ENCODE peak calls at places on chromosome 14, in seven cellular contexts. Q is fibroblast of lung, L is adrenal gland, B is neuronal stem cell, H is HL-60, E is PC-9, M is thyroid gland. R is an unnamed sample.

GRCh38 chr14:93525691-93526451 is 95.1 kb downstream of the UNC79 start:
- DNase-seq in Q (peak; percentile 72), L (no peak), B (no peak), H (no peak), E (no peak), M (no peak), R (no peak)

GRCh38 chr14:103311171-103311997 is 22.7 kb upstream of the EIF5 start:
- DNase-seq in Q (no peak), L (no peak), B (no peak), H (no peak), E (no peak), M (no peak), R (no peak)

GRCh38 chr14:45258805-45259204 is 5.8 kb upstream of the MIS18BP1 start:
- DNase-seq in Q (no peak), L (no peak), B (no peak), H (no peak), E (no peak), M (no peak), R (no peak)

GRCh38 chr14:97713023-97713422 is 915.8 kb downstream of the VRK1 start:
- DNase-seq in Q (peak; percentile 57), L (no peak), B (no peak), H (no peak), E (no peak), M (no peak), R (no peak)

GRCh38 chr14:31025335-31026075 is at the start of gene AP4S1:
- DNase-seq in Q (no peak), L (peak; percentile 64), B (peak; percentile 33), H (no peak), E (no peak), M (peak; percentile 75), R (peak; percentile 66)

GRCh38 chr14:99541677-99542470 is 60.7 kb downstream of the CCNK start:
- DNase-seq in Q (no peak), L (peak; percentile 71), B (no peak), H (no peak), E (peak; percentile 44), M (no peak), R (no peak)

GRCh38 chr14:67571275-67571990 is 28.6 kb downstream of the PIGH start:
- DNase-seq in Q (peak; percentile 38), L (peak; percentile 87), B (peak; percentile 48), H (no peak), E (peak; percentile 40), M (peak; percentile 61), R (peak; percentile 80)

GRCh38 chr14:99077076-99077843 is 194.7 kb downstream of the BCL11B start:
- DNase-seq in Q (peak; percentile 33), L (no peak), B (no peak), H (peak; percentile 20), E (no peak), M (no peak), R (no peak)

GRCh38 chr14:63545431-63545830 is 2.3 kb upstream of the PPP2R5E start:
- DNase-seq in Q (no peak), L (peak; percentile 20), B (no peak), H (no peak), E (no peak), M (no peak), R (no peak)

GRCh38 chr14:100914597-100915021 is 11.1 kb upstream of the RTL1 start:
- DNase-seq in Q (peak; percentile 66), L (no peak), B (no peak), H (no peak), E (no peak), M (no peak), R (no peak)

GRCh38 chr14:33475623-33476022 is 475.3 kb downstream of the EGLN3 start:
- DNase-seq in Q (peak; percentile 41), L (peak; percentile 71), B (peak; percentile 90), H (no peak), E (peak; percentile 60), M (peak; percentile 65), R (peak; percentile 55)

GRCh38 chr14:53551862-53552261 is 398.7 kb upstream of the DDHD1 start:
- DNase-seq in Q (no peak), L (no peak), B (no peak), H (no peak), E (no peak), M (no peak), R (no peak)

GRCh38 chr14:78566017-78566858 is 396.1 kb downstream of the NRXN3 start:
- DNase-seq in Q (peak; percentile 57), L (peak; percentile 92), B (peak; percentile 80), H (peak; percentile 30), E (no peak), M (peak; percentile 75), R (peak; percentile 90)

GRCh38 chr14:98946995-98947394 is 325.0 kb downstream of the BCL11B start:
- DNase-seq in Q (peak; percentile 16), L (peak; percentile 34), B (no peak), H (no peak), E (no peak), M (peak; percentile 83), R (peak; percentile 49)

DNA sequence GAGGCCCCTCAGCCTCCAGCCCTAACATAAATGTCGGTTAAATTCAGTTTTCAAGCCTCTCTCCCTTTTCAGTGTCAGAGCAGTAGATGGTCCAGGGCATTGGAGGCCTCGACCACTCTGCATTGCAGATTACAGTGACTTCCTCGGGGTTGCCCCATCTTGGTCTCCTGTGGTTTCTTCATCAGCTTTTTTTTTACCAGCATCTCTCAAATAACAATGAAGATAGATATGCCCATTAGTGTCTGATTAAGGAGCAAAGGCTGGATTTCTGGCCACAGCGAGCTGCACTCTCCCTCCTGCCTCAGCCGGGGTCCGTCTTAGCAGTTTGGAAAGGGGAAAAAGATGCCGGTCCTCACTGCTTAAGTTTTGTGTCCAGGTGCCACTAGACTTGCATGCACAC is 49.7 kb downstream of the C14orf132 start:
- DNase-seq in Q (no peak), L (no peak), B (no peak), H (no peak), E (no peak), M (no peak), R (no peak)
- H3K27ac ChIP-seq in Q (no peak overlapping the region), L (no peak overlapping the region), B (no peak overlapping the region), H (no peak overlapping the region), E (no peak overlapping the region), M (no peak overlapping the region), R (no peak overlapping the region)

GRCh38 chr14:22583994-22584393 is 5.0 kb downstream of the DAD1 start:
- DNase-seq in Q (no peak), L (no peak), B (no peak), H (no peak), E (no peak), M (no peak), R (no peak)
- H3K4me3 ChIP-seq in Q (no peak overlapping the region), L (no peak overlapping the region), B (no peak overlapping the region), H (no peak overlapping the region), E (no peak overlapping the region), M (no peak overlapping the region), R (no peak overlapping the region)

GRCh38 chr14:88481794-88482193 is 73.0 kb downstream of the PTPN21 start:
- DNase-seq in Q (no peak), L (no peak), B (no peak), H (no peak), E (no peak), M (peak; percentile 83), R (no peak)
- H3K27ac ChIP-seq in Q (no peak overlapping the region), L (no peak overlapping the region), B (no peak overlapping the region), H (no peak overlapping the region), E (no peak overlapping the region), M (peak overlapping the region; percentile 93), R (no peak overlapping the region)

DNA sequence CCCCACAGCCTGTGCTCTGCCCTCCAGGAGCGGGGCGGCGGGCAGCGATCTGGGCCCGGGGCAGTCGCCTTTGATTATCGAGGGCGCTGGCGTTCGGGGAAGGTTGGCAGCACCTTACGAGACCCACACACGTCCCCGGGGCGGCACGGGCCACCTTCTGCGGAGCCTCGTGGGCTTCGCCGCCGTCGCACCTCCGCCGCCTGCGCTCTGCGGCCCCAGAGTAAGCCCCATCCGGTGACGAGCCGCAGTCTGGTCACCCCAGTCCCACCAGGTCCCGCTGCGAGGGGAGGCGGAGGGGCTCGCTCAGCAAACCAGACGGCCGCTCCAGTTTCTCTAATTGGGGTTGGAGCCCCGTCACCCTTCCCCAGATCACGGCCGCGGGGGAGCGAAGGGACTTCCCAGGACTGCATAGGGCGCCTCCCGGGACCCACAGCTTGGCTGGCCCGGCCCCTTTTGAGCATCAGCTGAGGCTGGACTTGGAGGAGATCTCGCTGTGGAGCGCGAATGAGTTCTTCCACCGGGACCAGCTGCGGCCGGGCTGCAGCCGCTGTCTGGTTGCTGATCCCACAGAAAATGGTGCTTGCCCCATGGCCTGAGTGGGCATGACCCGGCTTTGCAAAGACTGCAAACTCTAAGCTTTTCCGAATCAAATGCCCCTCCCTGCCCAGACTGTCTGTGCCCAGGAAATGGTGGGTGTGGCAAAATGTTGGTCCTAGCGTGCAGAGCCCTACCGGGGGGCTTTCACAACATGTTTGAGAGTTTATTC is 559 bp downstream of the LGALS3 start:
- DNase-seq in Q (peak; percentile 71), L (peak; percentile 74), B (no peak), H (no peak), E (peak; percentile 53), M (peak; percentile 52), R (peak; percentile 67)
- H3K4me3 ChIP-seq in Q (peak overlapping the region; percentile 92), L (peak overlapping the region; percentile 33), B (peak overlapping the region; percentile 78), H (peak overlapping the region; percentile 52), E (peak overlapping the region; percentile 77), M (peak overlapping the region; percentile 53), R (peak overlapping the region; percentile 85)

DNA sequence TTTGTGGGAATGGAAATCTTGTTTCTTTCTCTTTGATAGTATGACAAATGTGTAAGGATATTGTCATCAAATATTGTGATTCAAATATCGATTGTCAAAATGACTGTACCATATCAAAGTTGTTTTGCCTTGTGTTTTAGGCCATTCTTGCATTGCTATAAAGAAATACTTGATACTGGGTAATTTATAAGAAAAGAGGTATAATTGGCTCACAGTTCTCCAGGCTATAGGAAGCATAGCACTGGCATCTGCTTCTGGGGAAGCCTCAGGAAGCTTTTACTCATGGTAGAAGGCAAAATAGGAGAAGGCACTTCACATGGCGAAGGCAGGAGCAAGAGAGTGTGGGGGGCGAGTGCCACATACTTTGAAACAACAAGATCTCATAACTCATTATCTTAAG is 7.8 kb downstream of the TRMT5 start:
- DNase-seq in Q (no peak), L (no peak), B (no peak), H (no peak), E (no peak), M (no peak), R (no peak)
- H3K27ac ChIP-seq in Q (no peak overlapping the region), L (no peak overlapping the region), B (no peak overlapping the region), H (no peak overlapping the region), E (no peak overlapping the region), M (no peak overlapping the region), R (no peak overlapping the region)

DNA sequence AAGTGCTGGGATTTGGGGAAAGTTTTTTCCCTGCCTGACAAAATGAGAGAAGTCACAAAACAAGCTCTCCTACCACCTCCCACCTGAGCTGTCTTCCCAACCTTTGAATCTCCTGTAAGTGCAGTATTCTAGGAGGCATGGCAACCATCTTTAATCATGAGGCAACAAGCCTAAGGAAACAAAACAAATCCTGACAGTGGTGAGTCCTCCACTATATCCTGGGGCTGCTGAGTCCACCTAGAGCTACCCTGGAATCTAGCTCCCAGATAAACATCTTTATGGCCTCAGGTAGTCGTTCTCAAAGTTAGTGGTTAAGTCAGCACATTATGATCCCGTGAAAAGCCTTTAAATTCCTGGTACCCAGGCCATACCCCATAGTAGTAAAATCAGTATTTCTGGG is 22.3 kb upstream of the ACTN1 start:
- DNase-seq in Q (no peak), L (no peak), B (no peak), H (no peak), E (peak; percentile 39), M (no peak), R (no peak)
- H3K4me3 ChIP-seq in Q (no peak overlapping the region), L (no peak overlapping the region), B (no peak overlapping the region), H (no peak overlapping the region), E (no peak overlapping the region), M (no peak overlapping the region), R (no peak overlapping the region)

DNA sequence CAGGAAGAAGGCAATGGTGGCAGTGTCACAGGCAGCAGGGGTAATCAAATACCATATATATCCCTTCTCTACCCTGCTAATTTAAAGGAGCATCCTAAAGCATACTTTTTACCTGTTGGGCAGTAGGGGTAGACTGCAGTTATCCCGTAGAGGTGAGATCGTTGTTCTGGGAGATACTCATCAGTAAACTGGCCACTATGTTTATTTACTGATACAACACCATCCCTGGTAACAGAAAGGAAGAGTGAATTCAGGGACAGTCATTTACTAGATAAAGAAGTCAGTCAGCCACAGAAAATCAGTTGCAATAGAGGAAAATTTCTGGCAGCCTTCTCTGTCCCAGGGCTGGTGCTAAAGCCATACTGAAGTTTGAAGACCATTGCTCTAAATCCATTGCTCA is 16.3 kb downstream of the RTRAF start:
- DNase-seq in Q (no peak), L (no peak), B (no peak), H (no peak), E (no peak), M (no peak), R (no peak)
- H3K27ac ChIP-seq in Q (no peak overlapping the region), L (no peak overlapping the region), B (no peak overlapping the region), H (no peak overlapping the region), E (no peak overlapping the region), M (no peak overlapping the region), R (no peak overlapping the region)